ENCODE peak calls at places on chromosomes 16 and 17, in seven cellular contexts. M, N, P, X, J, I and S are unnamed samples. For H3K4me1, the result is how much of the 10 kb centered on the place peaks cover.

GRCh38 chr17:72602517-72603345 is 481.9 kb downstream of the SOX9 start:
- DNase-seq in M (peak), N (no peak), P (no peak), X (peak), J (peak), I (peak), S (no peak)

GRCh38 chr16:89695875-89696597 is 5.5 kb downstream of the SPATA2L start:
- DNase-seq in M (no peak), N (no peak), P (no peak), X (peak), J (no peak), I (no peak), S (no peak)

GRCh38 chr17:50926523-50926922 is 60.4 kb upstream of the TOB1 start:
- DNase-seq in M (no peak), N (no peak), P (peak), X (no peak), J (no peak), I (no peak), S (no peak)

GRCh38 chr16:24834459-24835335 is 11.1 kb upstream of the SLC5A11 start:
- DNase-seq in M (peak), N (peak), P (no peak), X (no peak), J (peak), I (peak), S (no peak)

GRCh38 chr17:65567566-65567965 is 6.1 kb upstream of the AXIN2 start:
- DNase-seq in M (no peak), N (no peak), P (no peak), X (no peak), J (no peak), I (no peak), S (no peak)

GRCh38 chr17:31389673-31390381 is 1.6 kb upstream of the RAB11FIP4 start:
- DNase-seq in M (no peak), N (no peak), P (no peak), X (no peak), J (no peak), I (no peak), S (peak)

GRCh38 chr16:68382296-68382718 is 66.0 kb downstream of the SMPD3 start:
- DNase-seq in M (no peak), N (peak), P (peak), X (peak), J (peak), I (no peak), S (no peak)

GRCh38 chr16:11582157-11582814 is 4.4 kb downstream of the LITAF start:
- DNase-seq in M (no peak), N (no peak), P (no peak), X (no peak), J (no peak), I (no peak), S (peak)

GRCh38 chr17:6908807-6909206 is 77.3 kb upstream of the TEKT1 start:
- DNase-seq in M (no peak), N (no peak), P (no peak), X (no peak), J (no peak), I (no peak), S (no peak)

GRCh38 chr16:85281181-85281580 is 168.9 kb upstream of the CIBAR2 start:
- DNase-seq in M (no peak), N (no peak), P (no peak), X (no peak), J (no peak), I (no peak), S (no peak)

GRCh38 chr17:68196394-68197090 is 51.3 kb upstream of the AMZ2 start:
- DNase-seq in M (peak), N (no peak), P (no peak), X (no peak), J (no peak), I (no peak), S (no peak)

GRCh38 chr17:59842901-59843652 is 49.7 kb downstream of the TUBD1 start:
- DNase-seq in M (no peak), N (peak), P (no peak), X (peak), J (no peak), I (peak), S (peak)

GRCh38 chr17:54807331-54807730 is 93.3 kb upstream of the TOM1L1 start:
- DNase-seq in M (no peak), N (no peak), P (no peak), X (no peak), J (no peak), I (no peak), S (no peak)

GRCh38 chr17:61786088-61786487 is 77.2 kb downstream of the BRIP1 start:
- DNase-seq in M (no peak), N (no peak), P (no peak), X (no peak), J (peak), I (no peak), S (no peak)

GRCh38 chr17:67374329-67375053 is 2.6 kb upstream of the PITPNC1 start:
- DNase-seq in M (peak), N (peak), P (peak), X (peak), J (peak), I (peak), S (peak)

GRCh38 chr17:50394711-50395110 is 2.6 kb downstream of the LRRC59 start:
- DNase-seq in M (no peak), N (no peak), P (no peak), X (no peak), J (no peak), I (no peak), S (no peak)

GRCh38 chr16:85612191-85612800 is 826 bp upstream of the GSE1 start:
- DNase-seq in M (peak), N (peak), P (no peak), X (peak), J (peak), I (peak), S (no peak)

GRCh38 chr16:85850344-85850880 is 48.5 kb upstream of the IRF8 start:
- DNase-seq in M (no peak), N (no peak), P (no peak), X (no peak), J (no peak), I (no peak), S (no peak)

GRCh38 chr17:57294629-57295501 is 38.5 kb downstream of the MSI2 start:
- DNase-seq in M (no peak), N (no peak), P (peak), X (no peak), J (no peak), I (peak), S (peak)

GRCh38 chr16:87931504-87931903 is 4.8 kb downstream of the CA5A start:
- DNase-seq in M (no peak), N (no peak), P (no peak), X (no peak), J (no peak), I (no peak), S (no peak)

GRCh38 chr17:57032343-57032742 is 52.7 kb upstream of the AKAP1 start:
- DNase-seq in M (peak), N (no peak), P (no peak), X (peak), J (no peak), I (no peak), S (no peak)

GRCh38 chr17:49358638-49359247 is 3.3 kb downstream of the ZNF652 start:
- DNase-seq in M (no peak), N (no peak), P (no peak), X (no peak), J (peak), I (no peak), S (peak)

GRCh38 chr17:41624208-41625101 is at the start of gene KRT17:
- DNase-seq in M (no peak), N (peak), P (no peak), X (no peak), J (no peak), I (peak), S (no peak)

GRCh38 chr16:83247767-83248372 is 559.9 kb upstream of the HSBP1 start:
- DNase-seq in M (no peak), N (no peak), P (no peak), X (no peak), J (no peak), I (no peak), S (no peak)

GRCh38 chr17:65102788-65103187 is 34.4 kb upstream of the RGS9 start:
- DNase-seq in M (no peak), N (no peak), P (no peak), X (no peak), J (no peak), I (no peak), S (no peak)

GRCh38 chr16:82630219-82630618 is 3.5 kb downstream of the CDH13 start:
- DNase-seq in M (no peak), N (no peak), P (no peak), X (no peak), J (no peak), I (peak), S (no peak)

GRCh38 chr17:3983945-3984484 is 19.8 kb upstream of the ATP2A3 start:
- DNase-seq in M (no peak), N (peak), P (peak), X (peak), J (no peak), I (no peak), S (no peak)

GRCh38 chr16:77767211-77767610 is 21.2 kb upstream of the VAT1L start:
- DNase-seq in M (no peak), N (no peak), P (no peak), X (no peak), J (no peak), I (peak), S (no peak)

GRCh38 chr17:54536306-54536705 is 364.3 kb upstream of the TOM1L1 start:
- DNase-seq in M (no peak), N (no peak), P (no peak), X (no peak), J (no peak), I (no peak), S (no peak)

GRCh38 chr17:48560452-48560817 is 15.5 kb upstream of the HOXB2 start:
- DNase-seq in M (no peak), N (no peak), P (no peak), X (no peak), J (no peak), I (no peak), S (no peak)

GRCh38 chr16:785563-786535 is 2.3 kb downstream of the RPUSD1 start:
- DNase-seq in M (peak), N (peak), P (no peak), X (peak), J (peak), I (no peak), S (peak)

GRCh38 chr17:70104688-70105087 is 29.7 kb downstream of the KCNJ16 start:
- DNase-seq in M (no peak), N (no peak), P (no peak), X (no peak), J (no peak), I (no peak), S (no peak)

GRCh38 chr17:38751144-38751802 is 1.3 kb upstream of the PSMB3 start:
- DNase-seq in M (peak), N (no peak), P (peak), X (no peak), J (no peak), I (peak), S (no peak)

GRCh38 chr17:31310877-31311276 is 3.0 kb downstream of the EVI2B start:
- DNase-seq in M (no peak), N (no peak), P (peak), X (no peak), J (peak), I (no peak), S (no peak)

GRCh38 chr17:10631048-10631700 is 25.9 kb downstream of the MYH3 start:
- DNase-seq in M (peak), N (no peak), P (peak), X (no peak), J (no peak), I (no peak), S (peak)

GRCh38 chr16:12268602-12269001 is 292.1 kb downstream of the SNX29 start:
- DNase-seq in M (no peak), N (no peak), P (no peak), X (no peak), J (no peak), I (no peak), S (no peak)

DNA sequence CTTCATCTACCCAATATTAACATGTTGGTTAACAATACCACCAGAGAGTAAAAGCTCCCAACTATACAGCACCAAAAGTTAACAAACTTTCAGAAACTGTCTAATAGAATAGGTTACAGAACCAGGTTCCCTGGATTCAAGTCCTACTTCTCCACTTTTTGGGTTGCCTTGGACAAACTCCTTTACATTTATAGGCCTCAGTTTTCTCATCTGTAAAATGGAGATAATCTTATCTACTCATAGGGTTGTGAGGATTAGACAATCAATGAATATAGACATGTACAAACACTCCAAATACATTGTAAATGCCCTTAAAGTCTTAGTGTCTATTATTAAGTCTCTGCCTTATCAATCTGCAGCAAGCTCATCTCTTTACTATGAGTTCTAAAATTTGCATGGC is 435.2 kb downstream of the ZFHX3 start:
- DNase-seq in M (no peak), N (no peak), P (no peak), X (no peak), J (no peak), I (no peak), S (no peak)
- H3K4me1 ChIP-seq in M (under half), N (under half), P (under half), X (under half), J (under half), I (under half), S (under half)

GRCh38 chr17:39774043-39774442 is 36.3 kb downstream of the GRB7 start:
- DNase-seq in M (no peak), N (no peak), P (no peak), X (no peak), J (no peak), I (no peak), S (no peak)

GRCh38 chr17:39772987-39773664 is 35.4 kb downstream of the GRB7 start:
- DNase-seq in M (no peak), N (no peak), P (no peak), X (no peak), J (no peak), I (no peak), S (peak)

GRCh38 chr17:39776267-39776666 is 38.5 kb downstream of the GRB7 start:
- DNase-seq in M (no peak), N (no peak), P (no peak), X (no peak), J (no peak), I (no peak), S (no peak)

GRCh38 chr17:39772415-39772814 is 34.7 kb downstream of the GRB7 start:
- DNase-seq in M (no peak), N (no peak), P (peak), X (no peak), J (no peak), I (no peak), S (no peak)

DNA sequence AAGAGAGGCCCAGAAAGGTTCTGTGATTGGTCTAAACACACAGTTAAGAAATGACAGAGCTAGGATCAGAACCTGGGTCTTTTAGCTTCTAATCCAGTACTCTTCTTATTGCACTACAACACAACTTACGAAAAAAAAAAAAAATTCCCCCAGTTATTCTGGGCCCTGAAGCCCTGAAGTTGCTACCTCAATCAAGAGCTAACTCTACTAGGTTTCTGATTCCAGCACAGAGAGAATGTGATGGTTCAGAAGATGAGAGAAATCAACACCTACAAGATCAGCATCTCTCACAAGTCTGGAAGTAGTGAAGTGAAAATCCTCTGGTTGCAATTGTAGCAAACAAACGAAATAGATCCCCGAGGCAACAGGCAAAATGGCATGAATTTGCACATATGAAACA is 37.3 kb downstream of the GRB7 start:
- DNase-seq in M (no peak), N (no peak), P (no peak), X (no peak), J (peak), I (no peak), S (no peak)
- H3K27ac ChIP-seq in M (no peak), N (peak), P (no peak), X (no peak), J (peak), I (no peak), S (peak)

GRCh38 chr16:2512920-2513404 is 790 bp upstream of the ATP6V0C start:
- DNase-seq in M (peak), N (no peak), P (peak), X (peak), J (peak), I (no peak), S (no peak)
- H3K4me1 ChIP-seq in M (under half), N (under half), P (under half), X (half or more), J (half or more), I (under half), S (under half)

GRCh38 chr17:74813793-74814192 is 37.6 kb upstream of the NAT9 start:
- DNase-seq in M (no peak), N (no peak), P (no peak), X (no peak), J (no peak), I (no peak), S (no peak)
- H3K27ac ChIP-seq in M (no peak), N (no peak), P (no peak), X (peak), J (no peak), I (no peak), S (no peak)

DNA sequence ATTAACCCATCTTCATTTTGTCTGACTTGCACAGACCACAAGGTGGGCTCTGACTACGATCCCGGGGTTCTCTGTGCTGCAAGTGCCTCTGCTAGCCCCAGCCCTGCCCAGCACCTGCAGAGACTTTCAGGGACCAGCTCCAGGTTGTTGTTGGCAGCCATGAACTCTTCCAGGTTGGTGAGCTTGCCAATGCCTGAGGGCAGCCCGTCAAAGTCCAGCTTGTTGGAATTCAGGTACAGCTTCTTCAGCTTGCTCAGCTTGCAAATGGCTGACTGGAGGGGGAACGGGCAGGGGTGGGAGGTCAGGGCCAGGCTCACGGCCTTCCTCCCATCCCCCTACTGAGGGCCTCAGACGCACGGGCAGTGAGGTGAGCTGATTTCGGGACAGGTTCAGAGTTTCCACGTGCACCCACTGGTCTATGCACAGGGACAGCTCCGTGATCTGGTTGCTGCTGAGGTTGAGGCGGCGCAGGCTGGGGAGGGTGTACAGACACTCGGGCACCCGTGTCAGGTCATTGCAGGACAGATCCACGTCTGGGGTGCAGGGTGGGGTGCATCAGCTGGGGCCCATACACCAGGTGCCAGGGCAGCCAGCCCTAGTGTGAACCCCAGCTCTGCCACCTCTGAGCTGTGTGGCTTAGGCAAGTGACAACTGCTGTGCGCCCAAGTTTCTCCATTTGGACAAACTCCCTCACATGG is 5.2 kb downstream of the FLII start:
- DNase-seq in M (no peak), N (no peak), P (no peak), X (no peak), J (no peak), I (no peak), S (no peak)
- H3K4me1 ChIP-seq in M (under half), N (under half), P (under half), X (under half), J (under half), I (under half), S (under half)

GRCh38 chr17:58702708-58703107 is 10.3 kb downstream of the RAD51C start:
- DNase-seq in M (no peak), N (no peak), P (no peak), X (no peak), J (no peak), I (no peak), S (no peak)

GRCh38 chr17:58703887-58704286 is 11.5 kb downstream of the RAD51C start:
- DNase-seq in M (no peak), N (no peak), P (no peak), X (no peak), J (no peak), I (no peak), S (no peak)

GRCh38 chr17:58706351-58707140 is 14.1 kb downstream of the RAD51C start:
- DNase-seq in M (no peak), N (no peak), P (no peak), X (no peak), J (no peak), I (no peak), S (no peak)

GRCh38 chr17:58702045-58702476 is 9.7 kb downstream of the RAD51C start:
- DNase-seq in M (no peak), N (no peak), P (no peak), X (no peak), J (no peak), I (no peak), S (no peak)

GRCh38 chr17:58703137-58703846 is 10.9 kb downstream of the RAD51C start:
- DNase-seq in M (no peak), N (no peak), P (no peak), X (no peak), J (no peak), I (peak), S (no peak)
- H3K27ac ChIP-seq in M (no peak), N (no peak), P (no peak), X (no peak), J (no peak), I (no peak), S (no peak)

DNA sequence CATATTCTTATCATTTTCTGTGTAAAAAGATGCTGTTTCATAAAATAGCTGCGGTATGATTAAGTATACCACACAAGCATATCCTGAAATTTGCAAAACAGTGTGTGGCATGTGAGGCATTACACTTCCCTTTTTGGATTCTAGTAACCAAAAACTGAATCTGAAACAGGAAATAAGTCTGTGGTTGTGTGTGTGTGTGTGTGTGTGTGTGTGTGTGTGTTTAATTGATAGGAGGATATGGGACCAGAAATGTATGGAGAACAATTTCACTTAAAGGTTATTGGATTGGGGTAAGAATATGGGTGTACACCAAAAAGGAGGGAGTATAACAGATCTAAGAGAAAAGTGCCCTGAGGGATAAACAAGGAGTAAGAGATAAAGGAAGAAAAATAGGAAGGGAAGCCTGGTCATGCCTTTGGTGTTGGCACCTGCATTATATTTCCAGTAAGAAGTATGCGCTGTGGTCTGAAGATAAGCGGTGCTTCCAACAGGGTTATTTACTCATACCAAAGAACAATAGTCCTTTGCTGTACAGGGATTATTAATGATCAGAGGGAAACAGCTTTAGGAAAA is 4.0 kb downstream of the LYRM1 start:
- DNase-seq in M (no peak), N (no peak), P (peak), X (no peak), J (peak), I (peak), S (no peak)
- H3K4me1 ChIP-seq in M (under half), N (under half), P (under half), X (half or more), J (under half), I (half or more), S (under half)